ENCODE peak calls at places on chromosomes 6 and 20, in four cellular contexts. E is right lobe of liver, G is mammary epithelial cell, N is IMR-90. K is an unnamed sample.
A peak's percentile ranks its signal among the peaks of the same experiment; 100 is the strongest.

GRCh38 chr6:63307581-63308246 is 12.1 kb downstream of the LGSN start:
- DNase-seq in E (no peak), G (peak; percentile 37), N (peak; percentile 64), K (no peak)

GRCh38 chr6:145880361-145880760 is 65.8 kb upstream of the FBXO30 start:
- DNase-seq in E (no peak), G (no peak), N (no peak), K (no peak)

GRCh38 chr20:40464731-40465208 is 224.3 kb downstream of the MAFB start:
- DNase-seq in E (no peak), G (no peak), N (no peak), K (no peak)

GRCh38 chr20:53859684-53860083 is 210.7 kb downstream of the BCAS1 start:
- DNase-seq in E (peak; percentile 37), G (no peak), N (no peak), K (no peak)

GRCh38 chr20:63521602-63522001 is 1.0 kb downstream of the PPDPF start:
- DNase-seq in E (peak; percentile 36), G (no peak), N (no peak), K (peak; percentile 90)

GRCh38 chr6:16712931-16713484 is 48.3 kb downstream of the ATXN1 start:
- DNase-seq in E (no peak), G (peak; percentile 92), N (peak; percentile 95), K (no peak)

GRCh38 chr6:28340310-28340709 is 4.4 kb upstream of the ZSCAN31 start:
- DNase-seq in E (no peak), G (no peak), N (no peak), K (no peak)

GRCh38 chr6:16651871-16652270 is 109.4 kb downstream of the ATXN1 start:
- DNase-seq in E (no peak), G (peak; percentile 87), N (no peak), K (no peak)

GRCh38 chr20:44017905-44018683 is 103.4 kb downstream of the TOX2 start:
- DNase-seq in E (peak; percentile 76), G (peak; percentile 87), N (peak; percentile 93), K (peak; percentile 99)

GRCh38 chr20:63895202-63895885 is 418 bp downstream of the DNAJC5 start:
- DNase-seq in E (no peak), G (no peak), N (no peak), K (no peak)

GRCh38 chr6:105374010-105374420 is 28.9 kb downstream of the PREP start:
- DNase-seq in E (no peak), G (peak; percentile 79), N (peak; percentile 23), K (peak; percentile 80)

GRCh38 chr6:2909718-2910117 is 6.6 kb upstream of the SERPINB9 start:
- DNase-seq in E (no peak), G (no peak), N (peak; percentile 40), K (no peak)

GRCh38 chr20:32067234-32067821 is 15.3 kb downstream of the HCK start:
- DNase-seq in E (no peak), G (peak; percentile 14), N (peak; percentile 89), K (peak; percentile 60)

GRCh38 chr6:104943781-104944180 is 13.1 kb upstream of the LIN28B start:
- DNase-seq in E (no peak), G (peak; percentile 9), N (peak; percentile 20), K (no peak)

GRCh38 chr6:81138236-81138635 is 614.2 kb downstream of the TENT5A start:
- DNase-seq in E (no peak), G (no peak), N (no peak), K (no peak)

GRCh38 chr6:158560787-158561246 is 926 bp downstream of the TMEM181 start:
- DNase-seq in E (no peak), G (no peak), N (no peak), K (no peak)

GRCh38 chr20:58102252-58102651 is 126.2 kb downstream of the ANKRD60 start:
- DNase-seq in E (no peak), G (peak; percentile 88), N (no peak), K (peak; percentile 73)

GRCh38 chr6:57198926-57199636 is 23.0 kb downstream of the RAB23 start:
- DNase-seq in E (no peak), G (no peak), N (peak; percentile 47), K (no peak)

GRCh38 chr6:25384234-25384633 is 105.1 kb downstream of the CARMIL1 start:
- DNase-seq in E (no peak), G (no peak), N (no peak), K (no peak)

GRCh38 chr6:123380257-123380656 is 256.5 kb downstream of the TRDN start:
- DNase-seq in E (no peak), G (peak; percentile 14), N (no peak), K (no peak)

GRCh38 chr6:17303444-17303843 is 22.3 kb downstream of the RBM24 start:
- DNase-seq in E (no peak), G (no peak), N (no peak), K (no peak)

GRCh38 chr6:95923518-95923917 is 92.3 kb upstream of the FUT9 start:
- DNase-seq in E (no peak), G (no peak), N (no peak), K (no peak)

GRCh38 chr6:108559884-108560462 is 744 bp upstream of the FOXO3 start:
- DNase-seq in E (no peak), G (peak; percentile 75), N (peak; percentile 74), K (peak; percentile 70)

GRCh38 chr20:31559704-31560093 is 45.4 kb upstream of the ID1 start:
- DNase-seq in E (no peak), G (no peak), N (no peak), K (no peak)

GRCh38 chr6:5738211-5738610 is 268.5 kb downstream of the NRN1 start:
- DNase-seq in E (no peak), G (no peak), N (no peak), K (no peak)

DNA sequence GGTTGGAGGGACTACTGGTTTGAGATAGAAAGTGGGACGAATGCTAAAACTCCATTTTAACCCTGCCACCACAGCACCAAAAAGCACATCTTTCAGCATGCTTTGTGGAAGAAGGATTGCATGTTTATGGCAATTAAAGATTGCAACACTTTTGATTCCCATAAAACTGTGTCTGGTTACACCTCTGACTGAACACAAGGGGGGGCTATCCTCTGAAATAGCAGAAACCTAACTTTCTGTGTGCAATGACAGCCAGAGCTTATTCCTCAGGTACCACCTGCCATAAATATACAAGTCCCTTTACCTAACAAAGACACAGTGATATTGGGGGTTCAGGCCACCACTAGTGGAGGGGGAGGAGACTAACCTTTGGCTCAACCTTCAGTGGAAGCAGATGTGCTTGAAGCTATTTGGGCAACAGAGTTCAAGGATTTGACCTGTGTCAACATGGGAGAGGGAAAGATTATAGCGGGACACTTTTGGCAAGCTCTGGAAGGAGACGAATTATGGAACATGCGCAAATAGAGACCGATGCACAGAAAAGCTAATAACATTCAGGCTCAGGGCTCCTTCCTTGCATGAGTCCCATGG is 9.6 kb upstream of the PLG start:
- DNase-seq in E (no peak), G (no peak), N (no peak), K (no peak)
- TF ChIP-seq CTCF in E (peak; percentile 36), G (peak; percentile 2), N (no peak), K (no peak)

DNA sequence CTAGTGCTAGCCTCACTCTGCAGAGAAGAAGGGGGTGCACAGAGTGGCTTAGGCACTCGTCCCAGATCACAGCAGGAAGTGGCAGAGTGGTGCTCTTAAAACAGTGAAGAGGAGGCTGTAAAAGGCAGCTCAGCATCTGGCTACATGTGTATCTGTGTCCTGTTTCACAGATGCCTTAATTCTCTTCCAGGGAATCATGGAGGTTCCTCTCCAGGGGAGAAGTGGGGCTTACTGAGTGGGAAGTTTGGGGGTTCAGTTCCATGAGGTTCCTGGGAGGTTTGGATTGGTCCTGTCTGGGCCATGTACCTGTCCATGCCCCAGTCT is 133.9 kb upstream of the KCNG1 start:
- DNase-seq in E (no peak), G (no peak), N (no peak), K (no peak)
- H3K4me3 ChIP-seq in E (no peak overlapping the region), G (no peak overlapping the region), N (no peak overlapping the region), K (no peak overlapping the region)

DNA sequence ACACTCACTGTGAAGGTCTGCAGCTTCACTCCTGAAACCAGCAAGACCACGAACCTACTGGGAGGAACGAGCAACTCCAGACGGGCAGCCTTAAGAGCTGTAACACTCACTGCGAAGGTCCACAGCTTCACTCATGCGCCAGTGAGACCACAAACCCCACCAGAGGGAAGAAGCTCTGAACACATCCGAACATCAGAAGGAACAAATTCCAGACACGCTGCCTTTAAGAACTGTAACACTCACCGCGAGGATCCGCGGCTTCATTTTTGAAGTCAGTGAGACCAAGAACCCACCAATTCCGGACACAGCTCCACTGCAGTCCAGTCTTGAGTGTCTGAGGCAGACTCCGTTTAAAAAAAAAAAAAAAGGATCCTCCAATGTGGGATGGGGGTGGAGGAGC is 60.4 kb upstream of the ERVFRD-1 start:
- DNase-seq in E (no peak), G (no peak), N (no peak), K (no peak)
- H3K27ac ChIP-seq in E (no peak overlapping the region), G (no peak overlapping the region), N (no peak overlapping the region), K (no peak overlapping the region)

GRCh38 chr6:52207066-52207465 is 20.9 kb downstream of the IL17A start:
- DNase-seq in E (no peak), G (no peak), N (no peak), K (no peak)
- TF ChIP-seq CTCF in E (peak; percentile 9), G (no peak), N (no peak), K (peak; percentile 11)

DNA sequence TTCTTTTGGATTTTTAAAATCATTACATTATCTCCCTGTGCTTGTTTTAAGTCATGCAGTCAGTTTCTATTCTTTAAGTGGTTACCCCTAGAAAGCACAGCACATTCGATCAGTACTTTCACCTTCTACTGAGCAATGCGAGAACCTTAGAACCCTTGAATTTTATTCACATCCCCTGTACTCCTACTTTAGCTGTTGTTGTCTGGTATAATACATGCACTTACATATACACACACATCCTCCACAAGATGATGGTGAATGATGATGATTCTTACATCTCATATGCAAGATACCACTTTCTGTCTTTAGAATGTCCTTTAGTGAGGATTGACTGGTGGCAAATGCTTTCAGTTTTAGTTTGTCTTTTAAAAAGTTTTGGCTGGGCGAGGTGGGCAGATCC is 5.7 kb downstream of the CDC40 start:
- DNase-seq in E (no peak), G (no peak), N (no peak), K (no peak)
- H3K4me3 ChIP-seq in E (no peak overlapping the region), G (no peak overlapping the region), N (no peak overlapping the region), K (no peak overlapping the region)

DNA sequence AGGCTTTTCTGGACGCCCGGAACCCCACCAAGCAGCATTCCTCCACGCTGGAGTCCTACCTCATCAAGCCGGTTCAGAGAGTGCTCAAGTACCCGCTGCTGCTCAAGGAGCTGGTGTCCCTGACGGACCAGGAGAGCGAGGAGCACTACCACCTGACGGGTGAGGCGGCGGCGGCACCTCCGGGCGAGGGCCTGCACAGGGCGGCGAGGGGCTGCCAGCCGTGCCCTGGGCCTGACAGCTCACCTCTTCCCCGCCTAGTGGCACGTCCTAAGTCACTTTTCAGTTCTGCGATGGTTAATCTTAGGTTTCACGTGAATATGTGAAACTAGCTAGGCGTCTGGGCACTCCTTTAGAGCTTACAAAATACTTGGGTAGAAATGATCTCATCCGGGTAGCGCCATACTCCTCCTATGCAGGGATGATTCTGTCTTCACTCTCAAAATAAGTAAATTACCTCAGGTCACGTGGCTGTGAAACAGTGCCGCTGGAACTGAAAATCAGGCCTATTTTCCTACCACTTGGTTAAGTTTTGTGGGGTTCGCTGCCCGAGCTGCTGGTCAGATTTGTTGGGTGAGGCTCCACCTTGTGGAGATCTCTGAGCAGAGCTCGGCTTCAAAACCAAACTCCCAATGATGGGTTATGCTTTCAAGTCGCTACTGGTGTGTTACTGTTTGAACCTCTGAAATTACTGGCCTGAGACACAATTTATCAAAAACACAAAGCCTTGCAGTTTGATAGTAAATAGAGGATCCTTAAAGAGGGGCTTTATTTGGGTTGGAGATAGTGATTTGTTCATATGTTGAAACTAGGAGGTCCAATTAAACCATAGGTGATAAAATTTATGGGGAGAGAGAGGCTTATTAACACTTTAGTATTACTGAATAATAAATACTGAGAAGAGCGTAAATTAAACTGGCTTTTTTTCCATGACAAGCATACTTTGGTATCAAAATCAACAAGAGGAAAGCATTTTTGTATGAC is 15.5 kb upstream of the CLDN20 start:
- DNase-seq in E (no peak), G (peak; percentile 26), N (peak; percentile 77), K (no peak)
- H3K27ac ChIP-seq in E (no peak overlapping the region), G (no peak overlapping the region), N (no peak overlapping the region), K (peak overlapping the region; percentile 86)

K was measured in RWPE2.